ENCODE peak calls at places on chromosomes 12 and 14, in eight cellular contexts. C, X, R, N, H, J, E and D are unnamed samples.
A peak's percentile ranks its signal among the peaks of the same experiment; 100 is the strongest.

GRCh38 chr14:54221971-54222370 is 174.8 kb upstream of the CDKN3 start:
- DNase-seq in J (no peak), C (no peak), X (no peak), N (no peak), E (no peak), H (no peak), R (no peak), D (no peak)

GRCh38 chr12:22100952-22101748 is 55.1 kb downstream of the CMAS start:
- DNase-seq in X (peak; percentile 14), J (peak; percentile 32), E (peak; percentile 9), N (peak; percentile 33), R (peak; percentile 66), C (peak; percentile 54), H (no peak), D (peak; percentile 89)

GRCh38 chr14:90017371-90017770 is 44.4 kb upstream of the KCNK13 start:
- DNase-seq in X (no peak), E (no peak), C (no peak), N (no peak), H (no peak), R (peak; percentile 5), J (no peak), D (no peak)

GRCh38 chr14:98198385-98198784 is 1073.6 kb downstream of the BCL11B start:
- DNase-seq in R (no peak), H (no peak), J (no peak), E (no peak), N (peak; percentile 6), C (no peak), X (peak; percentile 35), D (no peak)

GRCh38 chr12:130281157-130281799 is 56.4 kb upstream of the PIWIL1 start:
- DNase-seq in R (peak; percentile 11), N (peak; percentile 30), C (no peak), E (no peak), X (peak; percentile 4), J (peak; percentile 75), H (no peak), D (peak; percentile 95)

GRCh38 chr14:61645247-61645646 is 50.1 kb upstream of the HIF1A start:
- DNase-seq in N (no peak), H (no peak), R (no peak), C (no peak), E (no peak), X (no peak), J (no peak), D (no peak)

GRCh38 chr12:3775385-3776035 is 22.6 kb upstream of the CRACR2A start:
- DNase-seq in J (no peak), E (no peak), R (no peak), X (no peak), C (no peak), N (no peak), H (no peak), D (no peak)

GRCh38 chr12:49198431-49199155 is 9.7 kb upstream of the TUBA1A start:
- DNase-seq in C (peak; percentile 73), E (peak; percentile 61), N (no peak), X (no peak), H (peak; percentile 75), J (no peak), R (peak; percentile 92), D (peak; percentile 58)

GRCh38 chr12:67531519-67531918 is 117.0 kb upstream of the DYRK2 start:
- DNase-seq in E (no peak), X (no peak), J (no peak), C (no peak), H (no peak), N (no peak), R (peak; percentile 58), D (no peak)

GRCh38 chr12:18246057-18246456 is 15.3 kb upstream of the PIK3C2G start:
- DNase-seq in E (no peak), R (no peak), X (no peak), J (no peak), N (no peak), C (no peak), H (no peak), D (no peak)

GRCh38 chr12:118840399-118840798 is 140.9 kb upstream of the SRRM4 start:
- DNase-seq in H (no peak), C (no peak), R (no peak), X (no peak), J (no peak), N (no peak), E (no peak), D (peak; percentile 72)
- TF ChIP-seq CTCF in H (no peak), C (no peak), R (no peak), X (no peak), J (peak; percentile 26), N (no peak), E (no peak), D (peak; percentile 75)

DNA sequence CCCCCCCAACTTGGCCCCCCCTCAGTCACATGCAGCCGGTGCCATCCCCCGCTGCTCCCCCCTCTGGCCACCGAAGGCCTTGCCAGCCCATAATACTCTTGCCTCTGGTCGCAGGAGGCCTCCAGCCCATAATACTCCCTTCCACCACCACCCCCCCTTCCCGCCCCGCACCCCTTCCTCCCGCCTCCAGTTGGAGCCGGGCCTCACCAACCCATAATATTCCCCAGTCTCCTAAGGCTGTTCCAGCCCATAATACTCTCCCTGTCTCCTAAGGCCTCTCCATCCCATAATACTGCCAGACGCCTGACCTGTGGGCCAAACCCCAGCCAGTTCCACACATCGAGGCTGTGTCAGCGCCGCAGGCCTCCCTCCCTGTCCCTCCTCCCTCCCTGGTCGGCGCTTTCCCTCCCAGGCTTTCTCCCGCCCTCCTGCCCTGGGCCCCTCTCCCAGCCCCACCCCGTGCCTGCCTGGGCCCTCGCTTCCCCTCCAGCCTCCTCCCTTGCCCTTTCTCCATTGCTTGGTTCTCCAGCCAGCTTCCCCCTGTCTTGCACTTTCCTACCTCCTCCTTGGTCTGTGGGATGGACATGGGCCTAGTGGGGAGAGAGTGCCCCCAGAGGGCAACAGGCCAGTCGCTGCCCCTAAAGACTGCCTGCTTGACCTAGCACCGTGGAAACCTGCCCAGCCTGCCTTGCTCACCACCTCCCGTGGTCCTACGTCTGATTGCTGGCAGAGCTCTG is 6.8 kb upstream of the CHD4 start:
- DNase-seq in C (peak; percentile 94), J (peak; percentile 88), R (peak; percentile 96), N (peak; percentile 94), E (peak; percentile 87), X (no peak), H (peak; percentile 89), D (peak; percentile 99)
- TF ChIP-seq CTCF in C (no peak), J (no peak), R (peak; percentile 16), N (no peak), E (peak; percentile 20), X (no peak), H (peak; percentile 10), D (peak; percentile 65)

GRCh38 chr14:73955674-73956073 is 5.6 kb downstream of the COQ6 start:
- DNase-seq in R (no peak), E (no peak), X (no peak), N (no peak), C (no peak), H (no peak), J (no peak), D (no peak)

GRCh38 chr14:73953731-73954130 is 3.6 kb downstream of the COQ6 start:
- DNase-seq in R (peak; percentile 13), J (no peak), E (no peak), H (no peak), C (no peak), X (no peak), N (no peak), D (no peak)

GRCh38 chr14:73944432-73945158 is 5.3 kb downstream of the FAM161B start:
- DNase-seq in R (no peak), N (no peak), H (no peak), E (no peak), C (no peak), J (no peak), X (no peak), D (no peak)

GRCh38 chr14:73945159-73945670 is 4.7 kb downstream of the FAM161B start:
- DNase-seq in X (no peak), N (no peak), R (no peak), H (no peak), E (no peak), J (no peak), C (no peak), D (no peak)

GRCh38 chr14:73949752-73950734 is at the start of the genes COQ6 and FAM161B:
- DNase-seq in H (peak; percentile 84), R (peak; percentile 95), J (peak; percentile 84), X (peak; percentile 86), E (peak; percentile 87), N (peak; percentile 97), C (peak; percentile 96), D (peak; percentile 98)
- TF ChIP-seq CTCF in H (no peak), R (peak; percentile 0), J (no peak), X (no peak), E (no peak), N (no peak), C (no peak), D (no peak)

DNA sequence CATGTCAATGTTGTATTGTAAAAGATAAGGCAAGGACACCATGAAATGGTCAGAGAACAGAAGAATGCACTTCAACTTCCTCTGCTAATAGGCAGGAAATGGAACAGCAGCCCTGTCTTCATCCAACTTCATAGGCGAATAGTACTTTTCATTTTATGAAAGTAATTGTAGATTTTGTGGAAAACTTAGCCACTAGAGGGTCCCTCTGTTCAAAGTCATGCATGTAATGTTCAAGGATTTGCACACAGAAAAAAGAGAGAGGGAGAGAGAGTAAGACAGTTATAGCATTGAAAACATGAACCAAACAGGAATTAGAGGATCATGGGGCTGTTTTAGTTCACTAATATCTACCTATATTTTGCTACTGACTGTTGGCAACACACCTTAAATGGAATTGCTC is 172.2 kb downstream of the FLRT2 start:
- DNase-seq in J (no peak), E (no peak), R (no peak), X (no peak), C (no peak), H (no peak), N (no peak), D (no peak)
- TF ChIP-seq CTCF in J (no peak), E (no peak), R (no peak), X (no peak), C (no peak), H (no peak), N (no peak), D (peak; percentile 13)

DNA sequence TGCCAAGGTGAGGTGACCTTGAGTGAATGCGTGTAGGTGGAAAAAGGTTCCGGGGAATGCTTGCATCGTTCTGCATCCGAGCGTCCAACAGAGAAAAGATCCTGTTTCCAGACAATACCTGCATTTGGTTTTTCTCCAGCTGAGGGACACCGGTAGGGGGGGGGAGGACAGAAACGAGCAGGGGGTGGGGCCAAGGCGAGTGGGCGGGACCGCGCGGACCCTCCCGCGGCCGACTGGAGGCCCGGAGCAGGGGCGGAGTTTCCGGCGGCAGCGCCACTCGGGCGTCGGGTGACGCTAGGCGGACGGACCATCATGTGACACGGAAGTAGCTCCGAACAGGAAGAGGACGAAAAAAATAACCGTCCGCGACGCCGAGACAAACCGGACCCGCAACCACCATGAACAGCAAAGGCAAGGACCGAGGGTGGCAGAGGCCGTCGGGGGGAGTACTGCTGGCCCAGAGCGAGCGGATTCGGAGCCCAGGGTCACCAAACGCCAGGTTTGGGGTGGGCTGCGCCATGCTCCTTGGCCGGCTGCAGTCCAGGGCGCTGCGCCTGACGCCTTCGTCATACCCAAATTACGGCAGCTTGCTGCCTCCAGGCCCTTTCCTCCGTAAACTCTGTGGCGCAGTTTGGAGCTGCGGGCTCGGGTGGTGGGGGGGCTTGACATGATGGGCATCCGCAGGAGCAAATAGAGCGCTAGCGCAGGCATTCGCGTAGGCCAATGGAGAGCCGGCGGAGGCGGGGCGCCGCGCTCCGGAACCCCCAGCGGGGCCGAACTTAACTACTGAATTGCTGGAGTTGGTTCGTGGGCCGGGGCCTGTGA is at the start of gene DAZAP2:
- DNase-seq in N (peak; percentile 98), E (peak; percentile 72), R (peak; percentile 94), J (peak; percentile 98), H (peak; percentile 88), C (peak; percentile 96), X (peak; percentile 95), D (peak; percentile 99)
- TF ChIP-seq CTCF in N (peak; percentile 33), E (no peak), R (peak; percentile 42), J (no peak), H (peak; percentile 3), C (no peak), X (no peak), D (peak; percentile 41)

GRCh38 chr14:106842687-106843086 is 1316.3 kb downstream of the TMEM121 start:
- DNase-seq in X (no peak), N (no peak), E (no peak), H (no peak), R (no peak), J (no peak), C (no peak), D (no peak)
- TF ChIP-seq CTCF in X (no peak), N (no peak), E (peak; percentile 53), H (no peak), R (no peak), J (no peak), C (peak; percentile 24), D (peak; percentile 26)